ENCODE peak calls at places on chromosomes 16 and 17, in ten cellular contexts. U is Peyer's patch, K is AG09309, R is GM06990, G is MM.1S, F is psoas muscle, Q is AG10803, M is fibroblast of mammary gland, W is lower leg skin, L is NB4. O is an unnamed sample.

GRCh38 chr17:29574732-29575510 is 6.4 kb downstream of the TP53I13 start:
- DNase-seq in G (no peak), L (no peak), U (peak), W (no peak), K (no peak), R (no peak), Q (no peak), F (peak), M (no peak), O (no peak)

GRCh38 chr16:50699345-50700159 is 6.1 kb downstream of the NOD2 start:
- DNase-seq in W (peak), M (peak), L (peak), U (no peak), K (no peak), G (no peak), F (no peak), R (no peak), Q (peak), O (peak)

GRCh38 chr16:67415872-67416793 is at the start of gene ZDHHC1:
- DNase-seq in F (peak), W (no peak), U (peak), Q (peak), R (peak), M (peak), L (no peak), G (peak), K (no peak), O (peak)

GRCh38 chr17:80650339-80650672 is 105.7 kb downstream of the RPTOR start:
- DNase-seq in M (no peak), Q (no peak), G (no peak), R (no peak), U (no peak), K (no peak), F (no peak), W (no peak), L (no peak), O (no peak)

GRCh38 chr17:42027961-42028790 is 8.3 kb downstream of the NKIRAS2 start:
- DNase-seq in K (no peak), W (no peak), G (no peak), M (no peak), U (no peak), R (no peak), L (peak), F (no peak), Q (no peak), O (no peak)

GRCh38 chr17:41579484-41580243 is 7.0 kb downstream of the KRT14 start:
- DNase-seq in U (peak), W (peak), M (peak), G (peak), Q (peak), L (peak), K (peak), R (peak), F (peak), O (peak)

GRCh38 chr17:82386256-82386831 is 14.8 kb downstream of the UTS2R start:
- DNase-seq in K (no peak), Q (no peak), M (no peak), G (no peak), F (no peak), L (no peak), R (no peak), U (no peak), W (no peak), O (no peak)

GRCh38 chr16:30030011-30030685 is 923 bp downstream of the TLCD3B start:
- DNase-seq in L (no peak), U (no peak), G (no peak), M (no peak), Q (no peak), K (no peak), R (no peak), F (no peak), W (no peak), O (no peak)

GRCh38 chr17:44007346-44008204 is 3.2 kb downstream of the NAGS start:
- DNase-seq in G (peak), U (peak), W (no peak), Q (no peak), M (no peak), L (no peak), K (no peak), F (peak), R (no peak), O (no peak)

GRCh38 chr16:13554643-13555042 is 365.3 kb upstream of the ERCC4 start:
- DNase-seq in W (no peak), G (no peak), R (no peak), U (no peak), F (no peak), M (no peak), K (no peak), Q (no peak), L (no peak), O (no peak)

GRCh38 chr16:67236551-67237395 is 9.8 kb downstream of the TMEM208 start:
- DNase-seq in K (no peak), G (peak), L (peak), W (no peak), Q (peak), U (peak), F (peak), M (peak), R (peak), O (peak)

GRCh38 chr16:67966549-67967182 is 1.8 kb downstream of the SLC12A4 start:
- DNase-seq in F (no peak), L (peak), M (peak), K (no peak), W (no peak), R (no peak), U (no peak), Q (peak), G (no peak), O (no peak)

GRCh38 chr17:4035081-4035680 is 70.9 kb upstream of the ATP2A3 start:
- DNase-seq in Q (no peak), L (no peak), G (no peak), U (no peak), K (no peak), W (no peak), R (no peak), F (no peak), M (no peak), O (no peak)

GRCh38 chr16:67723151-67723915 is 4.2 kb upstream of the GFOD2 start:
- DNase-seq in K (peak), W (no peak), U (no peak), R (no peak), L (no peak), Q (peak), F (no peak), G (no peak), M (peak), O (no peak)

GRCh38 chr16:23491490-23492391 is 18.6 kb downstream of the GGA2 start:
- DNase-seq in U (no peak), W (no peak), K (no peak), Q (peak), M (no peak), L (no peak), F (no peak), R (no peak), G (no peak), O (no peak)

GRCh38 chr17:280216-280615 is 72.4 kb downstream of the RPH3AL start:
- DNase-seq in R (no peak), M (no peak), U (peak), K (no peak), G (no peak), W (no peak), Q (no peak), F (no peak), L (no peak), O (no peak)

GRCh38 chr16:79451196-79451816 is 149.2 kb downstream of the MAF start:
- DNase-seq in R (peak), M (no peak), U (no peak), L (peak), G (peak), W (no peak), K (no peak), Q (no peak), F (no peak), O (peak)

GRCh38 chr17:80791758-80792284 is 199.8 kb upstream of the CHMP6 start:
- DNase-seq in Q (peak), F (peak), L (no peak), U (no peak), R (peak), G (no peak), M (peak), W (peak), K (peak), O (peak)

GRCh38 chr17:34302626-34303025 is 16.6 kb upstream of the CCL8 start:
- DNase-seq in R (no peak), L (no peak), Q (no peak), K (no peak), M (no peak), G (no peak), W (no peak), F (no peak), U (no peak), O (no peak)

GRCh38 chr16:48612621-48613020 is 2.6 kb upstream of the N4BP1 start:
- DNase-seq in Q (no peak), G (peak), R (no peak), M (no peak), F (no peak), W (no peak), U (no peak), L (peak), K (no peak), O (peak)

GRCh38 chr16:5361322-5361721 is 263.7 kb upstream of the EEF2KMT start:
- DNase-seq in G (no peak), K (no peak), R (no peak), U (no peak), F (no peak), Q (no peak), L (no peak), W (no peak), M (no peak), O (no peak)

GRCh38 chr17:74604200-74604599 is 12.1 kb upstream of the CD300LD start:
- DNase-seq in K (no peak), F (no peak), G (no peak), W (no peak), Q (no peak), L (no peak), R (no peak), U (no peak), M (no peak), O (no peak)

GRCh38 chr16:49024896-49025295 is 256.7 kb downstream of the CBLN1 start:
- DNase-seq in Q (no peak), K (no peak), W (no peak), U (no peak), G (no peak), F (no peak), L (no peak), M (no peak), R (no peak), O (no peak)

GRCh38 chr17:62666801-62667591 is 39.5 kb downstream of the MRC2 start:
- DNase-seq in M (no peak), W (no peak), Q (no peak), F (no peak), R (no peak), K (no peak), G (no peak), L (no peak), U (no peak), O (no peak)

GRCh38 chr16:88005148-88005547 is 53.9 kb downstream of the BANP start:
- DNase-seq in M (peak), U (no peak), Q (no peak), R (no peak), W (no peak), F (no peak), G (no peak), K (no peak), L (peak), O (no peak)

GRCh38 chr17:2796164-2797140 is at the start of gene RAP1GAP2:
- DNase-seq in R (peak), W (peak), K (no peak), L (peak), U (peak), F (peak), Q (no peak), M (no peak), G (peak), O (peak)

GRCh38 chr16:324451-325334 is 27.8 kb downstream of the AXIN1 start:
- DNase-seq in Q (no peak), U (peak), K (no peak), R (peak), G (no peak), L (peak), F (no peak), W (peak), M (no peak), O (peak)

GRCh38 chr16:53358884-53359283 is 75.4 kb upstream of the RBL2 start:
- DNase-seq in U (no peak), F (no peak), G (no peak), K (no peak), W (no peak), M (no peak), L (peak), R (peak), Q (no peak), O (peak)

GRCh38 chr17:53655591-53655990 is 167.1 kb upstream of the KIF2B start:
- DNase-seq in M (no peak), W (no peak), F (no peak), R (no peak), U (no peak), L (no peak), Q (peak), G (no peak), K (no peak), O (no peak)

GRCh38 chr17:2893422-2893914 is 97.2 kb downstream of the RAP1GAP2 start:
- DNase-seq in G (no peak), M (no peak), U (peak), F (no peak), Q (no peak), K (no peak), L (no peak), W (no peak), R (no peak), O (no peak)

GRCh38 chr17:4199818-4200402 is 56.9 kb downstream of the CYB5D2 start:
- DNase-seq in R (no peak), U (no peak), L (peak), G (peak), K (no peak), W (no peak), M (peak), Q (peak), F (no peak), O (peak)

GRCh38 chr17:72336026-72336803 is 215.4 kb downstream of the SOX9 start:
- DNase-seq in M (no peak), U (no peak), L (no peak), Q (no peak), G (no peak), R (no peak), K (no peak), F (no peak), W (no peak), O (no peak)

GRCh38 chr17:40360091-40360490 is 4.4 kb downstream of the GJD3 start:
- DNase-seq in W (no peak), K (no peak), U (no peak), L (no peak), F (peak), R (no peak), Q (no peak), M (no peak), G (no peak), O (no peak)

GRCh38 chr17:47274319-47275069 is 20.9 kb downstream of the ITGB3 start:
- DNase-seq in W (no peak), F (no peak), M (no peak), L (no peak), R (no peak), G (no peak), K (no peak), Q (no peak), U (no peak), O (no peak)

GRCh38 chr17:66906321-66907278 is 57.9 kb upstream of the CACNG4 start:
- DNase-seq in U (peak), G (peak), F (peak), M (peak), R (peak), L (peak), Q (peak), W (peak), K (peak), O (peak)

GRCh38 chr17:52025231-52025630 is 133.3 kb downstream of the CA10 start:
- DNase-seq in F (no peak), W (no peak), L (no peak), U (no peak), R (no peak), Q (peak), K (no peak), G (no peak), M (no peak), O (no peak)

GRCh38 chr17:49193513-49194296 is 16.7 kb downstream of the GNGT2 start:
- DNase-seq in W (peak), L (peak), R (peak), G (peak), U (no peak), Q (peak), M (peak), F (peak), K (no peak), O (peak)

GRCh38 chr17:43360376-43360738 is 38.4 kb upstream of the ARL4D start:
- DNase-seq in G (peak), L (peak), R (peak), F (no peak), M (peak), U (no peak), K (peak), W (peak), Q (peak), O (no peak)

GRCh38 chr17:52242268-52242667 is 83.8 kb upstream of the CA10 start:
- DNase-seq in R (no peak), M (no peak), Q (no peak), G (no peak), L (no peak), U (no peak), W (no peak), F (no peak), K (no peak), O (no peak)

GRCh38 chr16:60491258-60491657 is 1545.0 kb downstream of the CDH8 start:
- DNase-seq in W (no peak), F (no peak), G (no peak), L (no peak), U (no peak), R (no peak), Q (no peak), M (no peak), K (no peak), O (no peak)

DNA sequence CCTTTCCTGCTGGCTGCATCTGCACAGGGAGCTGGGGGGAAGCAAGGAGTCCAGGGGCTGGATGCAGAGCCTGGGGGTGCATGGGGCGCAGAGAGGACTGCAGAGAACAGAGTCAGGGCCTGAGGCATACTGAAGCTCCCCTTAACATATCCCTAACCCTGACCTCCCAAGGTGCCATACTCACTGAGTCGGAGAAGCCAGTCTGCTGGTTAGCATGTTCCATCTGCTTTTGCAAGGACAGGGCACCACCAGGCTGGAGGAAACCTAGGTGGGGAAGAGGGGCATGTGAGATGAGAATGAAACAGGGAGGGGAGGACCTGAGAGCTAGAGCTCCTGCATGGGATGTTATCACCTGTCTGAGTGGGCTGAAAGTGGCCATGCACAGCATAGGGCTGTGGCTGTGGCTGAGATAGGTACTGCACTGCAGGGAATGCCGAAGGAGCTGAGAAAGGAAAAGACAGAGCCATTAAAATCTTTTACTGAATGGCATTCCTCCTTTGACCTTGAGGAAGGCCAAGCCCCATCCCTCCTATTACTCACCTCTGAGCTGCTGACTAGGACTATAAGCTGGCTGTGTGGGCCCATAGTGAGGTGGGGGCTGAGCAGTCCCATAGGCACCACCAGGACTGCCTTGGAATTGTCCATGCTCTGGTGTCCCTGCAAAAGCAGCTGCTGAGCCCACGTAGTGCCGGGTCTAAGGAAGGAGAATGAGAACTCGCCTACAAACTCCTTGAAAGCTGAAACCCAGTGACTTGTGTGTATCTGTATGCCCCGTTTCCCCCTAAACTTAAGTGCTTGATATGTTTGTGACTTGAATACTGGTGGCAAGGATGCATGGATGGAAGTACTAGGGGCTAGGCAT is 1.9 kb downstream of the GPS2 start:
- DNase-seq in Q (no peak), F (no peak), R (no peak), G (no peak), W (no peak), U (no peak), K (no peak), M (peak), L (peak), O (peak)
- TF ChIP-seq CTCF in Q (no peak), F (no peak), R (no peak), G (peak), W (no peak), U (no peak), K (no peak), M (peak), L (no peak), O (no peak)

GRCh38 chr17:61457226-61457983 is 5.2 kb downstream of the TBX4 start:
- DNase-seq in W (peak), Q (no peak), R (no peak), U (peak), M (no peak), G (no peak), F (no peak), K (no peak), L (no peak), O (no peak)
- H3K4me3 ChIP-seq in W (no peak), Q (no peak), R (no peak), U (peak), M (peak), G (no peak), F (peak), K (no peak), L (no peak), O (no peak)

GRCh38 chr17:18173740-18174139 is 9.9 kb upstream of the ALKBH5 start:
- DNase-seq in R (no peak), U (no peak), L (no peak), W (no peak), F (no peak), Q (no peak), M (no peak), G (no peak), K (no peak), O (no peak)

GRCh38 chr17:18177137-18177536 is 6.5 kb upstream of the ALKBH5 start:
- DNase-seq in R (no peak), W (no peak), M (no peak), F (no peak), U (no peak), G (no peak), L (no peak), K (no peak), Q (no peak), O (no peak)

GRCh38 chr17:18176152-18176551 is 7.5 kb upstream of the ALKBH5 start:
- DNase-seq in W (peak), M (no peak), Q (no peak), G (no peak), L (peak), U (no peak), R (no peak), F (no peak), K (no peak), O (peak)

GRCh38 chr17:18167421-18167820 is 16.2 kb upstream of the ALKBH5 start:
- DNase-seq in M (no peak), R (no peak), W (no peak), G (no peak), L (no peak), F (no peak), Q (no peak), U (no peak), K (no peak), O (no peak)

GRCh38 chr17:18172528-18173278 is 10.9 kb upstream of the ALKBH5 start:
- DNase-seq in M (no peak), R (no peak), U (no peak), G (no peak), F (no peak), L (no peak), K (no peak), W (no peak), Q (peak), O (no peak)
- TF ChIP-seq CTCF in M (no peak), R (no peak), U (no peak), G (no peak), F (no peak), L (no peak), K (no peak), W (no peak), Q (no peak), O (no peak)

DNA sequence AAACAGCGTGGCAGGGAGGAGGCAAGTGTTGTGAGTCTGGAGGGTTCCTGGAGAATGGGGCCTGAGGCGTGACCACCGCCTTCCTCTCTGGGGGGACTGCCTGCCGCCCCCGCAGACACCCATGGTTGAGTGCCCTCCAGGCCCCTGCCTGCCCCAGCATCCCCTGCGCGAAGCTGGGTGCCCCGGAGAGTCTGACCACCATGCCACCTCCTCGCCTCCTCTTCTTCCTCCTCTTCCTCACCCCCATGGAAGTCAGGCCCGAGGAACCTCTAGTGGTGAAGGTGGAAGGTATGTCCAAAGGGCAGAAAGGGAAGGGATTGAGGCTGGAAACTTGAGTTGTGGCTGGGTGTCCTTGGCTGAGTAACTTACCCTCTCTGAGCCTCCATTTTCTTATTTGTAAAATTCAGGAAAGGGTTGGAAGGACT is at the start of gene CD19:
- DNase-seq in F (no peak), M (no peak), G (no peak), U (no peak), R (peak), W (no peak), Q (no peak), L (peak), K (no peak), O (peak)
- H3K4me3 ChIP-seq in F (no peak), M (no peak), G (no peak), U (no peak), R (peak), W (no peak), Q (no peak), L (peak), K (no peak), O (peak)

GRCh38 chr16:24539295-24539849 is at the start of gene RBBP6:
- DNase-seq in Q (peak), L (peak), G (peak), R (peak), W (peak), K (peak), F (peak), M (peak), U (peak), O (peak)
- TF ChIP-seq CTCF in Q (no peak), L (no peak), G (peak), R (peak), W (no peak), K (peak), F (peak), M (no peak), U (peak), O (peak)